ENCODE peak calls at places on chromosomes 1 and 21, in nine cellular contexts. B, D, H, M, Y, O, F, X and W are unnamed samples.

GRCh38 chr1:158752155-158752712 is 2.3 kb upstream of the OR6K6 start:
- DNase-seq in F (no peak), B (no peak), D (no peak), O (no peak), X (no peak), M (no peak), H (no peak), Y (no peak), W (no peak)

GRCh38 chr1:226708342-226708780 is 30.7 kb downstream of the ITPKB start:
- DNase-seq in D (no peak), X (no peak), B (peak), Y (no peak), M (no peak), O (peak), H (peak), F (no peak), W (no peak)

GRCh38 chr1:201021333-201022177 is 2.0 kb downstream of the KIF21B start:
- DNase-seq in O (no peak), M (peak), H (no peak), Y (no peak), D (no peak), X (peak), F (no peak), B (no peak), W (no peak)

GRCh38 chr1:228544921-228545591 is 57.9 kb downstream of the RNF187 start:
- DNase-seq in M (no peak), Y (no peak), F (no peak), D (no peak), H (no peak), B (no peak), O (no peak), X (peak), W (no peak)

GRCh38 chr1:150874455-150875196 is 1.8 kb downstream of the ARNT start:
- DNase-seq in B (peak), X (no peak), Y (no peak), H (no peak), O (no peak), M (no peak), D (no peak), F (no peak), W (no peak)

GRCh38 chr1:202072211-202072610 is 50.5 kb upstream of the GPR37L1 start:
- DNase-seq in F (no peak), M (no peak), H (no peak), Y (no peak), D (no peak), B (no peak), O (no peak), X (no peak), W (no peak)

GRCh38 chr1:41348394-41348793 is 12.8 kb upstream of the FOXO6 start:
- DNase-seq in B (no peak), F (no peak), D (no peak), O (no peak), M (no peak), H (no peak), X (no peak), Y (no peak), W (no peak)

GRCh38 chr21:45110873-45111624 is 36.7 kb downstream of the ADARB1 start:
- DNase-seq in O (no peak), M (no peak), X (no peak), Y (no peak), H (no peak), F (no peak), D (no peak), B (no peak), W (no peak)

GRCh38 chr1:98704474-98704873 is 43.0 kb downstream of the SNX7 start:
- DNase-seq in F (no peak), B (peak), D (no peak), Y (no peak), X (no peak), O (no peak), M (no peak), H (peak), W (no peak)

GRCh38 chr1:232968965-232969364 is 18.6 kb downstream of the NTPCR start:
- DNase-seq in D (no peak), F (peak), M (peak), H (peak), Y (no peak), B (peak), O (peak), X (no peak), W (no peak)

GRCh38 chr1:23916209-23917131 is 3.3 kb upstream of the CNR2 start:
- DNase-seq in O (peak), B (peak), M (peak), F (peak), X (peak), H (peak), D (peak), Y (no peak), W (peak)

GRCh38 chr21:38439957-38440356 is 58.3 kb downstream of the ERG start:
- DNase-seq in Y (no peak), D (no peak), H (no peak), F (no peak), X (no peak), O (no peak), M (no peak), B (peak), W (no peak)

GRCh38 chr21:39439232-39439631 is 6.3 kb downstream of the LCA5L start:
- DNase-seq in F (no peak), D (no peak), M (no peak), B (no peak), X (no peak), Y (no peak), O (no peak), H (no peak), W (no peak)

GRCh38 chr1:244067893-244068292 is 16.8 kb downstream of the ZBTB18 start:
- DNase-seq in B (no peak), M (no peak), H (no peak), D (no peak), O (peak), F (no peak), X (no peak), Y (no peak), W (no peak)

GRCh38 chr1:212853658-212854057 is 4.4 kb upstream of the FLVCR1 start:
- DNase-seq in X (no peak), F (no peak), Y (no peak), B (no peak), H (no peak), O (no peak), M (no peak), D (no peak), W (no peak)

GRCh38 chr1:242147096-242147976 is 148.4 kb upstream of the MAP1LC3C start:
- DNase-seq in H (peak), B (no peak), Y (no peak), X (no peak), O (peak), M (no peak), D (no peak), F (no peak), W (no peak)

GRCh38 chr1:68011786-68012375 is 38.5 kb downstream of the DIRAS3 start:
- DNase-seq in D (no peak), M (no peak), B (peak), O (peak), F (no peak), X (no peak), H (peak), Y (no peak), W (no peak)

GRCh38 chr1:88169939-88170338 is 514.1 kb upstream of the PKN2 start:
- DNase-seq in O (no peak), H (no peak), D (no peak), Y (no peak), B (no peak), X (no peak), F (no peak), M (no peak), W (no peak)

GRCh38 chr1:9657521-9658032 is 6.0 kb downstream of the PIK3CD start:
- DNase-seq in D (no peak), X (no peak), Y (no peak), F (no peak), O (no peak), M (no peak), H (no peak), B (no peak), W (no peak)

GRCh38 chr1:3064901-3065300 is 4.1 kb upstream of the PRDM16 start:
- DNase-seq in B (no peak), D (no peak), H (no peak), M (no peak), O (no peak), Y (no peak), X (no peak), F (no peak), W (no peak)

GRCh38 chr1:222314839-222315238 is 233.1 kb downstream of the HHIPL2 start:
- DNase-seq in X (no peak), H (no peak), F (no peak), M (no peak), Y (no peak), O (no peak), B (no peak), D (no peak), W (no peak)

GRCh38 chr1:19435181-19435580 is 50.2 kb downstream of the CAPZB start:
- DNase-seq in O (no peak), F (no peak), M (no peak), D (no peak), Y (no peak), X (no peak), B (peak), H (peak), W (no peak)

GRCh38 chr1:172630060-172630818 is 28.7 kb upstream of the FASLG start:
- DNase-seq in F (no peak), Y (no peak), X (no peak), B (peak), H (peak), O (no peak), D (no peak), M (no peak), W (no peak)

GRCh38 chr1:229953736-229954326 is 113.2 kb upstream of the GALNT2 start:
- DNase-seq in F (no peak), X (no peak), H (no peak), D (no peak), B (no peak), Y (no peak), O (no peak), M (no peak), W (no peak)

GRCh38 chr1:147717051-147717705 is 43.2 kb downstream of the GJA5 start:
- DNase-seq in X (no peak), Y (no peak), D (no peak), B (no peak), O (peak), H (peak), M (no peak), F (no peak), W (no peak)

GRCh38 chr1:111204211-111204883 is 3.9 kb upstream of the DENND2D start:
- DNase-seq in F (peak), O (no peak), M (no peak), Y (no peak), X (peak), B (no peak), H (no peak), D (no peak), W (peak)

GRCh38 chr1:45767035-45767434 is 16.6 kb upstream of the IPP start:
- DNase-seq in F (no peak), B (peak), X (no peak), O (no peak), D (no peak), H (peak), Y (no peak), M (no peak), W (no peak)

GRCh38 chr1:25795227-25795626 is 4.8 kb upstream of the SELENON start:
- DNase-seq in F (no peak), B (no peak), H (no peak), D (no peak), Y (no peak), M (no peak), X (no peak), O (no peak), W (no peak)

GRCh38 chr1:15749399-15750291 is 7.3 kb downstream of the TMEM82 start:
- DNase-seq in H (peak), B (peak), F (no peak), M (no peak), O (no peak), Y (no peak), D (peak), X (no peak), W (no peak)

GRCh38 chr1:153231363-153231762 is 14.0 kb downstream of the PRR9 start:
- DNase-seq in F (no peak), X (no peak), H (no peak), M (peak), B (no peak), D (no peak), O (peak), Y (no peak), W (no peak)

GRCh38 chr1:17973694-17974093 is 133.9 kb upstream of the IGSF21 start:
- DNase-seq in B (no peak), F (no peak), M (no peak), X (no peak), D (no peak), H (no peak), O (no peak), Y (no peak), W (no peak)

GRCh38 chr1:59421232-59421920 is 124.5 kb downstream of the FGGY start:
- DNase-seq in M (no peak), H (no peak), X (no peak), Y (no peak), B (no peak), O (no peak), D (no peak), F (no peak), W (no peak)

GRCh38 chr1:2425875-2426274 is 13.5 kb upstream of the PEX10 start:
- DNase-seq in D (no peak), O (no peak), M (no peak), H (no peak), Y (no peak), F (no peak), B (no peak), X (no peak), W (no peak)

DNA sequence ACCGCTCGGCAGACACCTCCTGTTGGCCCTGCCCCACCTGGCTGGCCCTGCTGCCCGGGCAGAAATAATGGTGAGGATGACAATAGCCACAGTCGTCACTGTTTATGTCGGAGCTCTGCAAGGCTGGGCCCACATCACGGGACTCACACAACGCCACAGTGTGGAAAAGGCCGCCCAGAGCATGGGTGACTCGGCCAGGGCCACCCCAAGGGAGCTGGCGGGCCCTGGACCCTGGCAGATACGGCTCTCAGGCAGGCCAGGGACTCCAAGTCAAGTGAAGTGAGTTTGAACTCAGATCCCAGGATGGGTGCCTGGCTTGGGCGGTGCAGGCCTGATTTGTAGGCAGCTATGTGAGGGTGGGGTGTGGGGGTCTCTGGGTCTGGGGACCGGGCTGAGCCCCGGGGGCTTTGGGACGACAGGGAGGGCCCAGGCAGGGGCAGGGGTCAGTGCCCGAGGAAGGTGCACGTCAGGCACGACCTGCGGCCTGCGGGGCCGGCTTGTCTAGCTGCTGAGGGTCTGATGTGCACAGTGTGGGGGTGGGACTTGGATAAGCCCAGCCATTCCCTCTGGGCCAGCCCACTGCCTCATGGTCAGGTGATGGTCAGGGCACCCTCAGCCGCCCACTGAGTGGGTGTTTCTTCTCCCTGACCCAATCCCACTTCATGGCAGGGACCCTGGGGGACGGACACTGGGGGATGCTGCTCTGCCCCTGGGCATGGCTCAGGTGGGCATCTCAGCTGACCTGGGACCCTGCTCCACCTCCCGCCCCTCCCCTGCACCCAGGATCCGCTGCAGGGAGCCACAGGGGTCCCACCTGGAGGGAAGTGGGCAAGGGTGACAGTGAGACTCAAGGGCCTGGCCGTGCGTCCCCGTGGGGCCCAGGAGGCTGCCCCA is 1.0 kb downstream of the RNF223 start:
- DNase-seq in M (no peak), X (no peak), H (no peak), F (no peak), Y (no peak), D (no peak), B (no peak), O (no peak), W (no peak)
- H3K4me3 ChIP-seq in M (no peak), X (no peak), H (no peak), F (no peak), Y (no peak), D (no peak), B (no peak), O (no peak), W (no peak)

GRCh38 chr1:7987528-7987927 is 26.0 kb downstream of the PARK7 start:
- DNase-seq in X (no peak), O (no peak), Y (no peak), M (no peak), F (no peak), D (no peak), B (no peak), H (no peak), W (no peak)
- TF ChIP-seq CTCF in X (no peak), O (no peak), Y (no peak), M (no peak), F (no peak), D (no peak), B (no peak), H (no peak), W (no peak)

DNA sequence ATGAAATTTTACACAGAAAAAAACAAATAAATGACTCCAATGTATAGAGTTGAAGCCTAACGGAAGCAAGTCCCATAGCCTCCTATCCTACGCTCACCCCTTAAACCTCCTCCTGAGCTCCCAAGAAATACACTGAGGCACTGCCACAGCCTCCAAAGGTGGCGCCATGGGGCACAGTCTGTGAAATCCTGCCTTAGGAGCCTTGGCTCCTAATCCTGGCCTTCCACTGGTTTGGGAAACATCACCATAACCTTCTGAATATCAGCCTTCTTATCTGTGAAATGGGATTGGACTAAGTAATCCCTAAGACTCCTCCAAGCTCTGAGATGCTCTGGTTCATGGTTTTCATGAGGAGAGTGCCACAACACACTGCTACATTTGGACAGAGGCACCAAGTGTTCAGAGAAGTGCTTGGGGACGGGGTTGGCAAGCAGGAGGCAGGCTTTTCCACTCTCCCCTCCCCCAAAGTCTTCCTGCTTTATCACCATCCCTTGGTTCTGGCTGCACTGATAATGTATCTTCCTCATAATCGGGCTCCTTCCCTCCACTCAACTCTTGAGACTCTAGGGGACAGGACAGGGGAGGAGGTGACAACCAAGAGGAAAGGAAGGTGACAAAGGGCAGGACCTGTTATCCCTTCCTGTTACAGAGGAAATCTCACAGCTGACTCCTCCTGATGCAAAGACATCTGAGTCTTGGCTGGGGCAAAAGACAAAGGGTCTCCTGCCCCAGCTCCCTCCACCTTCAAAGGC is 2.7 kb downstream of the SLAMF7 start:
- DNase-seq in H (no peak), F (no peak), Y (no peak), M (no peak), B (no peak), X (no peak), O (no peak), D (no peak), W (no peak)
- H3K4me3 ChIP-seq in H (no peak), F (no peak), Y (no peak), M (no peak), B (no peak), X (peak), O (no peak), D (no peak), W (peak)

DNA sequence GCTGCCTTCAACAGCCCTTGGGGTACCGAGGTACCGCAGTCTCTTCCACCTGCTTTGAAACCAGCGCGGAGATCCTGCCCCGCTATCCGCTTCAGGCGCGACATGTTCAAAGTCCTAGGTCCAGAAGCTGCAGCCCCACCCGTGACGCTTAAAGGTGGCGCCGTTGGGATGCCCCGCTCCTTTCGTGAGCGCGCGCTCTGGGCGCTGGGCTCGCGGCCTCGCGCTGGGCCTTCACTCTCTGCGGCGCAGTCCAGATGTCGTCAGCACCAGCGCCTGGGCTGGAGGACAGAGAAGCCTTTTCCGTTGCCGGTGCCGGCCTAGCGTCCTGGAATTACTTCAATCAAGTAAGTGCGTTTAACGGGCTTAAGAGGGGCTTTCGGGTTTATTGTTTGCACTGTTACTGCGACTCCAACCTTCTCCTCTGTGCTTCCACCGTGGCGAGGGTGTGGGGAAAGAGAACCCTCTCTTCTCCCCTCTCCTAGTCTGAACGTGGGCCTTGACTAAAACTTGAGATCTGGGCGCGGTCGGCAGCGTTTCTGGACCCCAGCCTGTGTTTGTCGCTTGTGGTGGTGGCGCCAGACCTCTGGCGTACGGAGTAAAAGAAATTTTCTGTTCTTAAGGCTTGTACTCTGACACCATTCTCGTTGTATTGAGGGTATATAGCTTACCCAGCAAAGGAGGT is at the start of gene LRRC40:
- DNase-seq in O (peak), M (peak), X (peak), H (peak), D (peak), F (peak), Y (peak), B (peak), W (peak)
- TF ChIP-seq CTCF in O (no peak), M (no peak), X (no peak), H (no peak), D (no peak), F (no peak), Y (peak), B (no peak), W (no peak)